ENCODE peak calls at places on chromosomes 5 and 9, in six cellular contexts. One of them, this sample, is unnamed.

GRCh38 chr9:135747311-135747710 is 45.3 kb downstream of the KCNT1 start:
- DNase-seq in colonic mucosa: no peak
- DNase-seq in GM23338: no peak
- DNase-seq in ovary: no peak
- DNase-seq in stomach: no peak
- DNase-seq in brain microvascular endothelial cell: no peak
- DNase-seq in this sample: no peak

GRCh38 chr5:1168751-1169607 is 32.4 kb upstream of the SLC6A19 start:
- DNase-seq in colonic mucosa: no peak
- DNase-seq in GM23338: no peak
- DNase-seq in ovary: no peak
- DNase-seq in stomach: no peak
- DNase-seq in brain microvascular endothelial cell: no peak
- DNase-seq in this sample: no peak

GRCh38 chr5:124839371-124839998 is 93.0 kb upstream of the ZNF608 start:
- DNase-seq in colonic mucosa: no peak
- DNase-seq in GM23338: no peak
- DNase-seq in ovary: no peak
- DNase-seq in stomach: no peak
- DNase-seq in brain microvascular endothelial cell: no peak
- DNase-seq in this sample: peak; percentile 45

GRCh38 chr9:119332522-119332921 is 36.7 kb downstream of the BRINP1 start:
- DNase-seq in colonic mucosa: no peak
- DNase-seq in GM23338: no peak
- DNase-seq in ovary: no peak
- DNase-seq in stomach: no peak
- DNase-seq in brain microvascular endothelial cell: no peak
- DNase-seq in this sample: no peak

GRCh38 chr5:176564002-176564401 is 14.9 kb downstream of the CDHR2 start:
- DNase-seq in colonic mucosa: no peak
- DNase-seq in GM23338: no peak
- DNase-seq in ovary: no peak
- DNase-seq in stomach: no peak
- DNase-seq in brain microvascular endothelial cell: peak; percentile 56
- DNase-seq in this sample: peak; percentile 51

GRCh38 chr5:141850786-141851185 is 27.4 kb downstream of the PCDH1 start:
- DNase-seq in colonic mucosa: no peak
- DNase-seq in GM23338: peak; percentile 68
- DNase-seq in ovary: no peak
- DNase-seq in stomach: no peak
- DNase-seq in brain microvascular endothelial cell: no peak
- DNase-seq in this sample: no peak

GRCh38 chr5:112068593-112068992 is 311.6 kb upstream of the NREP start:
- DNase-seq in colonic mucosa: no peak
- DNase-seq in GM23338: no peak
- DNase-seq in ovary: no peak
- DNase-seq in stomach: no peak
- DNase-seq in brain microvascular endothelial cell: no peak
- DNase-seq in this sample: no peak

GRCh38 chr9:20242767-20243166 is 379.5 kb downstream of the MLLT3 start:
- DNase-seq in colonic mucosa: no peak
- DNase-seq in GM23338: peak; percentile 7
- DNase-seq in ovary: no peak
- DNase-seq in stomach: no peak
- DNase-seq in brain microvascular endothelial cell: no peak
- DNase-seq in this sample: no peak

GRCh38 chr5:77181596-77182304 is 28.7 kb upstream of the PDE8B start:
- DNase-seq in colonic mucosa: no peak
- DNase-seq in GM23338: no peak
- DNase-seq in ovary: no peak
- DNase-seq in stomach: no peak
- DNase-seq in brain microvascular endothelial cell: no peak
- DNase-seq in this sample: no peak

GRCh38 chr5:123046222-123046621 is 9.7 kb upstream of the PPIC start:
- DNase-seq in colonic mucosa: no peak
- DNase-seq in GM23338: peak; percentile 22
- DNase-seq in ovary: no peak
- DNase-seq in stomach: no peak
- DNase-seq in brain microvascular endothelial cell: no peak
- DNase-seq in this sample: no peak

GRCh38 chr9:91847576-91847975 is 102.5 kb downstream of the ROR2 start:
- DNase-seq in colonic mucosa: no peak
- DNase-seq in GM23338: peak; percentile 29
- DNase-seq in ovary: peak; percentile 63
- DNase-seq in stomach: peak; percentile 15
- DNase-seq in brain microvascular endothelial cell: peak; percentile 13
- DNase-seq in this sample: peak; percentile 25

GRCh38 chr9:78121488-78121887 is 89.9 kb upstream of the GNAQ start:
- DNase-seq in colonic mucosa: peak; percentile 85
- DNase-seq in GM23338: peak; percentile 77
- DNase-seq in ovary: peak; percentile 46
- DNase-seq in stomach: peak; percentile 79
- DNase-seq in brain microvascular endothelial cell: peak; percentile 72
- DNase-seq in this sample: peak; percentile 52

GRCh38 chr5:33891731-33892418 is at the start of gene ADAMTS12:
- DNase-seq in colonic mucosa: peak; percentile 23
- DNase-seq in GM23338: peak; percentile 71
- DNase-seq in ovary: peak; percentile 74
- DNase-seq in stomach: no peak
- DNase-seq in brain microvascular endothelial cell: peak; percentile 53
- DNase-seq in this sample: no peak

GRCh38 chr5:160230686-160231527 is 1.6 kb downstream of the FABP6 start:
- DNase-seq in colonic mucosa: no peak
- DNase-seq in GM23338: no peak
- DNase-seq in ovary: no peak
- DNase-seq in stomach: no peak
- DNase-seq in brain microvascular endothelial cell: peak; percentile 25
- DNase-seq in this sample: peak; percentile 89

DNA sequence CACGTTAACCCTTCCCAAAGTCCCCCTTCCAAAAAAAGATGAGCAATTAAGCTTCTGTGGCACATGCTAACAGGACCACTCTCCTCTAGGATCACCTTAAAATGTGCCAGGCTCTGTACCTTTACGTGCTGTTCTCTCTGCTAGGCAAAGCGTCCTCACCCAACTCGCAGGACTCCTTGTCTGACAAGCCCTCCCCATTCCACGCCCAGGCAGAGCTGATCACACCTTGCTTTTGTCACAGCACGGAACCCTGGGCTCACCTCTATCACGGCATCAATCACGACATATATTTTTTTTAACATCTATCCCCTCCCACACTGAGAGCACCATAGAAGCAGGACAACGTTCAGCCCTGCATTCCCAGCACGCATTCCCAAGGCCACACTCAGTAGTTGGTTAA is 47.1 kb downstream of the CDK5RAP2 start:
- DNase-seq in colonic mucosa: no peak
- DNase-seq in GM23338: no peak
- DNase-seq in ovary: no peak
- DNase-seq in stomach: no peak
- DNase-seq in brain microvascular endothelial cell: no peak
- DNase-seq in this sample: no peak
- H3K36me3 ChIP-seq in colonic mucosa: peaks cover 4% of the 10 kb centered on the region
- H3K36me3 ChIP-seq in GM23338: peaks cover 40% of the 10 kb centered on the region
- H3K36me3 ChIP-seq in ovary: no peaks in the 10 kb centered on the region
- H3K36me3 ChIP-seq in stomach: peaks cover 93% of the 10 kb centered on the region
- H3K36me3 ChIP-seq in brain microvascular endothelial cell: peaks cover 14% of the 10 kb centered on the region
- H3K36me3 ChIP-seq in this sample: peaks cover 11% of the 10 kb centered on the region

GRCh38 chr9:127926961-127927456 is 3.6 kb downstream of the PIP5KL1 start:
- DNase-seq in colonic mucosa: no peak
- DNase-seq in GM23338: peak; percentile 54
- DNase-seq in ovary: no peak
- DNase-seq in stomach: no peak
- DNase-seq in brain microvascular endothelial cell: no peak
- DNase-seq in this sample: no peak

GRCh38 chr9:127929044-127929979 is 1.3 kb downstream of the PIP5KL1 start:
- DNase-seq in colonic mucosa: no peak
- DNase-seq in GM23338: no peak
- DNase-seq in ovary: no peak
- DNase-seq in stomach: no peak
- DNase-seq in brain microvascular endothelial cell: no peak
- DNase-seq in this sample: no peak

GRCh38 chr9:127925959-127926949 is 4.3 kb downstream of the PIP5KL1 start:
- DNase-seq in colonic mucosa: no peak
- DNase-seq in GM23338: no peak
- DNase-seq in ovary: no peak
- DNase-seq in stomach: no peak
- DNase-seq in brain microvascular endothelial cell: no peak
- DNase-seq in this sample: no peak

GRCh38 chr9:127928232-127929043 is 2.1 kb downstream of the PIP5KL1 start:
- DNase-seq in colonic mucosa: no peak
- DNase-seq in GM23338: no peak
- DNase-seq in ovary: no peak
- DNase-seq in stomach: no peak
- DNase-seq in brain microvascular endothelial cell: no peak
- DNase-seq in this sample: no peak

GRCh38 chr9:127927457-127928231 is 2.9 kb downstream of the PIP5KL1 start:
- DNase-seq in colonic mucosa: peak; percentile 90
- DNase-seq in GM23338: peak; percentile 97
- DNase-seq in ovary: no peak
- DNase-seq in stomach: peak; percentile 82
- DNase-seq in brain microvascular endothelial cell: no peak
- DNase-seq in this sample: peak; percentile 64
- H3K4me3 ChIP-seq in colonic mucosa: peak overlapping the region; percentile 33
- H3K4me3 ChIP-seq in GM23338: peak overlapping the region; percentile 94
- H3K4me3 ChIP-seq in ovary: no peak overlapping the region
- H3K4me3 ChIP-seq in stomach: peak overlapping the region; percentile 31
- H3K4me3 ChIP-seq in brain microvascular endothelial cell: peak overlapping the region; percentile 39
- H3K4me3 ChIP-seq in this sample: peak overlapping the region; percentile 70

GRCh38 chr5:172055996-172056395 is 49.6 kb upstream of the FBXW11 start:
- DNase-seq in colonic mucosa: no peak
- DNase-seq in GM23338: no peak
- DNase-seq in ovary: no peak
- DNase-seq in stomach: no peak
- DNase-seq in brain microvascular endothelial cell: no peak
- DNase-seq in this sample: no peak

GRCh38 chr5:172064358-172064757 is 57.9 kb upstream of the FBXW11 start:
- DNase-seq in colonic mucosa: no peak
- DNase-seq in GM23338: no peak
- DNase-seq in ovary: no peak
- DNase-seq in stomach: no peak
- DNase-seq in brain microvascular endothelial cell: no peak
- DNase-seq in this sample: no peak

GRCh38 chr5:172058088-172058487 is 51.6 kb upstream of the FBXW11 start:
- DNase-seq in colonic mucosa: no peak
- DNase-seq in GM23338: no peak
- DNase-seq in ovary: no peak
- DNase-seq in stomach: no peak
- DNase-seq in brain microvascular endothelial cell: no peak
- DNase-seq in this sample: no peak

GRCh38 chr5:172055421-172055820 is 49.0 kb upstream of the FBXW11 start:
- DNase-seq in colonic mucosa: no peak
- DNase-seq in GM23338: no peak
- DNase-seq in ovary: no peak
- DNase-seq in stomach: no peak
- DNase-seq in brain microvascular endothelial cell: no peak
- DNase-seq in this sample: no peak

GRCh38 chr5:172059661-172060100 is 53.2 kb upstream of the FBXW11 start:
- DNase-seq in colonic mucosa: no peak
- DNase-seq in GM23338: peak; percentile 78
- DNase-seq in ovary: no peak
- DNase-seq in stomach: no peak
- DNase-seq in brain microvascular endothelial cell: no peak
- DNase-seq in this sample: peak; percentile 14
- TF ChIP-seq CTCF in colonic mucosa: peak; percentile 25
- TF ChIP-seq CTCF in GM23338: peak; percentile 86
- TF ChIP-seq CTCF in ovary: no peak
- TF ChIP-seq CTCF in stomach: peak; percentile 38
- TF ChIP-seq CTCF in brain microvascular endothelial cell: peak; percentile 70
- TF ChIP-seq CTCF in this sample: peak; percentile 54

GRCh38 chr9:38009990-38010389 is 59.0 kb downstream of the SHB start:
- DNase-seq in colonic mucosa: no peak
- DNase-seq in GM23338: no peak
- DNase-seq in ovary: no peak
- DNase-seq in stomach: no peak
- DNase-seq in brain microvascular endothelial cell: no peak
- DNase-seq in this sample: no peak

GRCh38 chr9:38008168-38009034 is 60.6 kb downstream of the SHB start:
- DNase-seq in colonic mucosa: no peak
- DNase-seq in GM23338: no peak
- DNase-seq in ovary: no peak
- DNase-seq in stomach: peak; percentile 35
- DNase-seq in brain microvascular endothelial cell: peak; percentile 94
- DNase-seq in this sample: peak; percentile 99

GRCh38 chr9:38006981-38007380 is 62.0 kb downstream of the SHB start:
- DNase-seq in colonic mucosa: no peak
- DNase-seq in GM23338: no peak
- DNase-seq in ovary: no peak
- DNase-seq in stomach: no peak
- DNase-seq in brain microvascular endothelial cell: no peak
- DNase-seq in this sample: no peak

GRCh38 chr9:38010918-38011704 is 57.9 kb downstream of the SHB start:
- DNase-seq in colonic mucosa: no peak
- DNase-seq in GM23338: no peak
- DNase-seq in ovary: no peak
- DNase-seq in stomach: no peak
- DNase-seq in brain microvascular endothelial cell: no peak
- DNase-seq in this sample: no peak

DNA sequence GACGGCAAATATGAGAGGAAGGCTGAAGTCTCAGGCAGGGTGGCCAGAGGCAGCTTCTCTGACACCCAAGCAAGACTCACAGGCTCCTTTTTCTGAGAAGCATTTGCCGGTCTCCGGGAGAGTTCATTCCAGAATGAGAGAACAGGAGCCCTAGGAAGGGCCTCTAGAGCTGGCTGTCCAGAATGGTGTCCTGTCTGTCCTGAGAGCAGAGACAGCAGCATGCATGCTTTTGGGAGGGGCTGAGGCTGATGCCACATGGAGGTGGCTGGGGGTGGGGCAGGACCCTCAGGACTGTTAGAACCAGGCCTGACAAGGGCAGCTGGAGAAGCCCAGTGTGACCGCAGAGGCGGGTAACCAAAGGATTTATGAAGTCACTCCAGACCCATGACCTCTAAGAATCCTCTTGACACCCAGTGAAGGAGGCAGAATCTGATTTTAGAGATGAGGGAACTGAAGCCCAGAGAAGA is 60.0 kb downstream of the SHB start:
- DNase-seq in colonic mucosa: no peak
- DNase-seq in GM23338: no peak
- DNase-seq in ovary: no peak
- DNase-seq in stomach: no peak
- DNase-seq in brain microvascular endothelial cell: no peak
- DNase-seq in this sample: no peak
- H3K36me3 ChIP-seq in colonic mucosa: peaks cover 4% of the 10 kb centered on the region
- H3K36me3 ChIP-seq in GM23338: no peaks in the 10 kb centered on the region
- H3K36me3 ChIP-seq in ovary: no peaks in the 10 kb centered on the region
- H3K36me3 ChIP-seq in stomach: peaks cover 16% of the 10 kb centered on the region
- H3K36me3 ChIP-seq in brain microvascular endothelial cell: peaks cover 4% of the 10 kb centered on the region
- H3K36me3 ChIP-seq in this sample: peaks cover 1% of the 10 kb centered on the region

This sample was measured in bronchial epithelial cell.